ENCODE peak calls at places on chromosomes 5 and 9, in four cellular contexts. One of them, this sample, is unnamed. For H3K27me3, the result is how much of the 10 kb centered on the place peaks cover.

GRCh38 chr5:99019254-99019653 is 90.4 kb upstream of the CHD1 start:
- DNase-seq in Panc1: no peak
- DNase-seq in aorta: no peak
- DNase-seq in breast epithelium: no peak
- DNase-seq in this sample: no peak

GRCh38 chr9:19975499-19975898 is 186.7 kb upstream of the SLC24A2 start:
- DNase-seq in Panc1: no peak
- DNase-seq in breast epithelium: no peak
- DNase-seq in aorta: no peak
- DNase-seq in this sample: no peak

GRCh38 chr9:133105461-133105770 is 15.6 kb downstream of the RALGDS start:
- DNase-seq in aorta: no peak
- DNase-seq in Panc1: no peak
- DNase-seq in breast epithelium: no peak
- DNase-seq in this sample: peak

GRCh38 chr5:109947667-109948066 is 257.9 kb downstream of the MAN2A1 start:
- DNase-seq in breast epithelium: no peak
- DNase-seq in Panc1: no peak
- DNase-seq in aorta: no peak
- DNase-seq in this sample: no peak

GRCh38 chr5:59428391-59428790 is 465.1 kb downstream of the PDE4D start:
- DNase-seq in breast epithelium: no peak
- DNase-seq in Panc1: no peak
- DNase-seq in aorta: no peak
- DNase-seq in this sample: no peak

GRCh38 chr9:127753148-127753547 is 18.1 kb upstream of the TOR2A start:
- DNase-seq in breast epithelium: no peak
- DNase-seq in aorta: no peak
- DNase-seq in Panc1: no peak
- DNase-seq in this sample: no peak

GRCh38 chr9:4080889-4081548 is 218.8 kb downstream of the GLIS3 start:
- DNase-seq in Panc1: no peak
- DNase-seq in breast epithelium: no peak
- DNase-seq in aorta: no peak
- DNase-seq in this sample: no peak

GRCh38 chr9:806285-807156 is 35.0 kb upstream of the DMRT1 start:
- DNase-seq in Panc1: peak
- DNase-seq in breast epithelium: no peak
- DNase-seq in aorta: no peak
- DNase-seq in this sample: no peak

GRCh38 chr9:68802525-68803015 is 97.5 kb downstream of the PIP5K1B start:
- DNase-seq in aorta: no peak
- DNase-seq in breast epithelium: no peak
- DNase-seq in Panc1: no peak
- DNase-seq in this sample: no peak

GRCh38 chr5:20678814-20679298 is 690.9 kb upstream of the CDH18 start:
- DNase-seq in breast epithelium: no peak
- DNase-seq in Panc1: peak
- DNase-seq in aorta: no peak
- DNase-seq in this sample: no peak

GRCh38 chr5:7678057-7678456 is 172.9 kb downstream of the CFAP90 start:
- DNase-seq in aorta: no peak
- DNase-seq in Panc1: no peak
- DNase-seq in breast epithelium: no peak
- DNase-seq in this sample: no peak

GRCh38 chr5:133247881-133248642 is 196.2 kb downstream of the HSPA4 start:
- DNase-seq in aorta: no peak
- DNase-seq in Panc1: no peak
- DNase-seq in breast epithelium: no peak
- DNase-seq in this sample: peak

GRCh38 chr5:158435161-158435616 is 576.2 kb upstream of the CLINT1 start:
- DNase-seq in aorta: no peak
- DNase-seq in Panc1: no peak
- DNase-seq in breast epithelium: no peak
- DNase-seq in this sample: no peak

GRCh38 chr5:135246923-135247795 is 151.9 kb downstream of the MACROH2A1 start:
- DNase-seq in aorta: peak
- DNase-seq in Panc1: peak
- DNase-seq in breast epithelium: peak
- DNase-seq in this sample: peak

GRCh38 chr5:39080597-39081204 is 6.5 kb upstream of the RICTOR start:
- DNase-seq in Panc1: no peak
- DNase-seq in aorta: peak
- DNase-seq in breast epithelium: no peak
- DNase-seq in this sample: no peak

GRCh38 chr9:6628714-6629113 is 16.8 kb downstream of the GLDC start:
- DNase-seq in breast epithelium: no peak
- DNase-seq in Panc1: no peak
- DNase-seq in aorta: no peak
- DNase-seq in this sample: no peak

GRCh38 chr5:44178414-44178813 is 210.8 kb downstream of the FGF10 start:
- DNase-seq in aorta: no peak
- DNase-seq in breast epithelium: no peak
- DNase-seq in Panc1: no peak
- DNase-seq in this sample: no peak

GRCh38 chr5:164053123-164053522 is 547.7 kb downstream of the MAT2B start:
- DNase-seq in aorta: no peak
- DNase-seq in breast epithelium: no peak
- DNase-seq in Panc1: no peak
- DNase-seq in this sample: no peak

GRCh38 chr5:4212981-4213819 is 617.6 kb downstream of the IRX1 start:
- DNase-seq in breast epithelium: no peak
- DNase-seq in aorta: no peak
- DNase-seq in Panc1: no peak
- DNase-seq in this sample: no peak

GRCh38 chr5:146903789-146904188 is 25.2 kb upstream of the PPP2R2B start:
- DNase-seq in Panc1: no peak
- DNase-seq in aorta: no peak
- DNase-seq in breast epithelium: no peak
- DNase-seq in this sample: no peak

GRCh38 chr5:4921929-4922328 is 218.2 kb upstream of the ADAMTS16 start:
- DNase-seq in breast epithelium: no peak
- DNase-seq in Panc1: no peak
- DNase-seq in aorta: no peak
- DNase-seq in this sample: no peak

GRCh38 chr5:75733767-75734166 is 16.5 kb upstream of the POC5 start:
- DNase-seq in aorta: no peak
- DNase-seq in Panc1: no peak
- DNase-seq in breast epithelium: no peak
- DNase-seq in this sample: no peak

GRCh38 chr9:105854783-105855709 is 160.7 kb downstream of the TMEM38B start:
- DNase-seq in aorta: no peak
- DNase-seq in breast epithelium: no peak
- DNase-seq in Panc1: no peak
- DNase-seq in this sample: no peak

GRCh38 chr9:31347082-31347617 is 1037.3 kb upstream of the ACO1 start:
- DNase-seq in breast epithelium: no peak
- DNase-seq in Panc1: no peak
- DNase-seq in aorta: no peak
- DNase-seq in this sample: no peak

GRCh38 chr9:124821247-124821623 is 32.0 kb upstream of the WDR38 start:
- DNase-seq in aorta: no peak
- DNase-seq in Panc1: no peak
- DNase-seq in breast epithelium: no peak
- DNase-seq in this sample: no peak

GRCh38 chr5:96070625-96071246 is 109.1 kb upstream of the ELL2 start:
- DNase-seq in breast epithelium: no peak
- DNase-seq in aorta: no peak
- DNase-seq in Panc1: no peak
- DNase-seq in this sample: no peak

GRCh38 chr9:103242025-103242424 is 246.9 kb downstream of the CYLC2 start:
- DNase-seq in Panc1: no peak
- DNase-seq in aorta: no peak
- DNase-seq in breast epithelium: no peak
- DNase-seq in this sample: no peak

GRCh38 chr5:150299571-150300327 is 3.0 kb downstream of the ARSI start:
- DNase-seq in aorta: no peak
- DNase-seq in Panc1: no peak
- DNase-seq in breast epithelium: no peak
- DNase-seq in this sample: no peak

GRCh38 chr5:118834710-118835109 is 153.6 kb downstream of the DTWD2 start:
- DNase-seq in aorta: no peak
- DNase-seq in Panc1: no peak
- DNase-seq in breast epithelium: no peak
- DNase-seq in this sample: no peak

GRCh38 chr5:147920420-147921030 is 14.2 kb upstream of the C5orf46 start:
- DNase-seq in Panc1: no peak
- DNase-seq in breast epithelium: no peak
- DNase-seq in aorta: no peak
- DNase-seq in this sample: no peak

GRCh38 chr5:79170661-79171060 is 59.1 kb downstream of the BHMT start:
- DNase-seq in Panc1: no peak
- DNase-seq in aorta: no peak
- DNase-seq in breast epithelium: no peak
- DNase-seq in this sample: no peak

DNA sequence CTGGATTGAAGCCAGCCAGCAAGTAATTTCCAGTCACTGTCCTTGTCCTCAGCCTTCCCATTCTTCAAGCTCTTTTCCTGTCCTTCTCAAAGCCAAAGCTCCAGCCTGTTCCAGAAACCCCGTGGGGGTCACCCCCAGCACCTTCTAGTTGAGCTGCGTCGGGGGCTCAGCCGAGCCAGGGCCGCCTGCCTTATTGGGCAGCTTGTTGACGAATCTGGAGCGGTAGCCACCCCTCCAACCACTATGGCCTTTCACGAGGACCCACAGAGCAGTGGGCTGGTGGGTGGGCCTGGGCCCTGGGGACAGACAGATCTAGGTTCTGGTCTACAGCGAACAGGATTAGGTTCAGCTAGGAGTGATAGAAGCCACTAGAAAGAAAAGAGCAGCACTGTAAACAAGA is 47.3 kb downstream of the TSPAN17 start:
- DNase-seq in aorta: no peak
- DNase-seq in Panc1: no peak
- DNase-seq in breast epithelium: no peak
- DNase-seq in this sample: no peak
- H3K27me3 ChIP-seq in aorta: under half
- H3K27me3 ChIP-seq in Panc1: under half
- H3K27me3 ChIP-seq in breast epithelium: under half
- H3K27me3 ChIP-seq in this sample: half or more

DNA sequence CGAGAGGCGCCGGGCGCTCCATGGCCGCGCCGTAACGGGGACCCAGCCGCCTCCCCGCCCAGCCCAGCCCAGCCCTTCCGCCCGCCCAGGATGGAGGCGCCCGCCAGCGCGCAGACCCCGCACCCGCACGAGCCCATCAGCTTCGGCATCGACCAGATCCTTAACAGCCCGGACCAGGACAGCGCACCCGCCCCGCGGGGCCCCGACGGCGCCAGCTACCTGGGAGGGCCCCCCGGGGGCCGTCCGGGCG is 153 bp downstream of the TLX3 start:
- DNase-seq in breast epithelium: no peak
- DNase-seq in Panc1: no peak
- DNase-seq in aorta: no peak
- DNase-seq in this sample: no peak
- H3K27me3 ChIP-seq in breast epithelium: under half
- H3K27me3 ChIP-seq in Panc1: under half
- H3K27me3 ChIP-seq in aorta: under half
- H3K27me3 ChIP-seq in this sample: half or more

GRCh38 chr9:93953492-93954435 is 1.4 kb downstream of the BARX1 start:
- DNase-seq in breast epithelium: no peak
- DNase-seq in aorta: no peak
- DNase-seq in Panc1: no peak
- DNase-seq in this sample: no peak
- H3K27me3 ChIP-seq in breast epithelium: under half
- H3K27me3 ChIP-seq in aorta: under half
- H3K27me3 ChIP-seq in Panc1: under half
- H3K27me3 ChIP-seq in this sample: half or more

GRCh38 chr9:98907055-98907454 is 36.7 kb upstream of the COL15A1 start:
- DNase-seq in aorta: no peak
- DNase-seq in breast epithelium: no peak
- DNase-seq in Panc1: no peak
- DNase-seq in this sample: no peak
- H3K27me3 ChIP-seq in aorta: under half
- H3K27me3 ChIP-seq in breast epithelium: under half
- H3K27me3 ChIP-seq in Panc1: under half
- H3K27me3 ChIP-seq in this sample: under half

DNA sequence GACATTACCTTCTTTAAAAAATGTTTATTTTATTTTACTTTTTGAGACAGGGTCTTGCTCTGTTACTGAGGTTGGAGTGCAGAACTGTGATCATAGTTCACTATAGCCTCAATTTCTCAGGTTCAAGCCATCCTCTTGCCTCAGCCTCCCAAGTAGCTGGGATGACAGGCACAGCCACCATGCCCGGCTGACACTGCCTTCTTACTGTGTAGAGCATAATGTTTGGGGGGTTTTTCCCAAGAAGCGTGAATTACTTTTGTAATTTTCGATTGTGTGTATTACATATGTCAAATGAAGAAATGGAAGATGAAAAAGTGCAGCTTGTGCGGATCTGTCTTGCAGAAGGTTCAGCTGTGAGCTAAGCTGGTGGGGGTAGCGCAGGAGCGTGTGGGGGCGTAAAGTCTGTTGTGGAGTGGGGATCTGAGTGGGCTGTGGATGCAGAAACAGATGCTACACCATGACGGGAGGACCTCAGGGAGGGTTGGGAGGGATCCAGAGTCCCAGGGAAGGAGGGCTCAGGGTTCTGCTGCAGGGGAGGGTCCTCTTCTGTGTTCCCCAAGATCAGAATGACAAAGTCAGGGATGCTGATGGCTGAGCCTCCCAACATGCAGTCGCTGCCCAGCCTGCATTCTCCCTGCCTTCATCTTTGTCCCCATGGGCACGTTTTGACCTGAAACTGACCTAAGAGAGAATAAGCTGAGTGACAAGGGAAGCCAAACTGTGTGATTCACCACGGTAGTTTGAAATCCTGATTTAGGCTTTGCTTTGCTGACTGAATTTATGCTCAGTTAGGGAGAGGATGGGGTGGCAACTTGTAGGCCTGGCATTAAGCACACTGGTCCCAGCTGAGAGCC is 6.8 kb upstream of the ANKRD33B start:
- DNase-seq in Panc1: no peak
- DNase-seq in aorta: no peak
- DNase-seq in breast epithelium: no peak
- DNase-seq in this sample: no peak
- H3K27me3 ChIP-seq in Panc1: under half
- H3K27me3 ChIP-seq in aorta: under half
- H3K27me3 ChIP-seq in breast epithelium: under half
- H3K27me3 ChIP-seq in this sample: under half

GRCh38 chr5:174706997-174707548 is 17.3 kb upstream of the MSX2 start:
- DNase-seq in Panc1: no peak
- DNase-seq in breast epithelium: no peak
- DNase-seq in aorta: no peak
- DNase-seq in this sample: no peak
- H3K27me3 ChIP-seq in Panc1: under half
- H3K27me3 ChIP-seq in breast epithelium: under half
- H3K27me3 ChIP-seq in aorta: under half
- H3K27me3 ChIP-seq in this sample: under half